ENCODE peak calls at places on chromosomes 13 and 19, in ten cellular contexts. V is right lobe of liver, D is A549, S is GM12892, C is heart left ventricle, P is Peyer's patch, O is stomach, K is vagina, H is tibial nerve, Z is lower leg skin. W is an unnamed sample.

GRCh38 chr13:44302948-44303575 is 70.6 kb upstream of the SERP2 start:
- DNase-seq in V (no peak), D (no peak), S (no peak), C (no peak), P (no peak), O (no peak), K (peak), H (no peak), Z (no peak), W (no peak)

GRCh38 chr19:5340637-5341447 is at the start of gene PTPRS:
- DNase-seq in V (peak), D (peak), S (peak), C (peak), P (peak), O (peak), K (no peak), H (peak), Z (peak), W (peak)

GRCh38 chr13:24654741-24655140 is 25.5 kb upstream of the ATP12A start:
- DNase-seq in V (no peak), D (no peak), S (no peak), C (no peak), P (no peak), O (no peak), K (no peak), H (no peak), Z (peak), W (no peak)

GRCh38 chr19:50649433-50650391 is at the start of gene C19orf81:
- DNase-seq in V (no peak), D (peak), S (no peak), C (no peak), P (no peak), O (no peak), K (no peak), H (no peak), Z (no peak), W (no peak)

GRCh38 chr13:60267498-60268202 is 103.9 kb upstream of the DIAPH3 start:
- DNase-seq in V (no peak), D (peak), S (no peak), C (no peak), P (peak), O (no peak), K (no peak), H (no peak), Z (no peak), W (no peak)

GRCh38 chr13:40445557-40445990 is 220.9 kb downstream of the FOXO1 start:
- DNase-seq in V (peak), D (no peak), S (peak), C (peak), P (peak), O (peak), K (no peak), H (peak), Z (no peak), W (peak)

GRCh38 chr13:107765724-107766436 is 449.5 kb downstream of the LIG4 start:
- DNase-seq in V (no peak), D (no peak), S (no peak), C (no peak), P (no peak), O (no peak), K (no peak), H (no peak), Z (no peak), W (no peak)

GRCh38 chr19:16062789-16063188 is 13.5 kb upstream of the TPM4 start:
- DNase-seq in V (no peak), D (no peak), S (no peak), C (peak), P (peak), O (peak), K (no peak), H (no peak), Z (peak), W (peak)

GRCh38 chr13:27147530-27148170 is 24.0 kb downstream of the USP12 start:
- DNase-seq in V (no peak), D (no peak), S (peak), C (no peak), P (no peak), O (no peak), K (no peak), H (no peak), Z (no peak), W (no peak)

GRCh38 chr19:42042455-42043170 is 27.4 kb downstream of the GRIK5 start:
- DNase-seq in V (no peak), D (no peak), S (no peak), C (no peak), P (no peak), O (no peak), K (no peak), H (no peak), Z (no peak), W (no peak)

GRCh38 chr13:73273737-73274136 is 214.9 kb downstream of the KLF5 start:
- DNase-seq in V (no peak), D (peak), S (no peak), C (no peak), P (no peak), O (no peak), K (no peak), H (no peak), Z (no peak), W (no peak)

GRCh38 chr19:34067861-34068271 is 104.4 kb upstream of the LSM14A start:
- DNase-seq in V (no peak), D (peak), S (no peak), C (no peak), P (no peak), O (no peak), K (no peak), H (no peak), Z (no peak), W (no peak)

GRCh38 chr13:62084728-62085127 is 669.1 kb upstream of the PCDH20 start:
- DNase-seq in V (no peak), D (no peak), S (no peak), C (no peak), P (no peak), O (no peak), K (no peak), H (no peak), Z (no peak), W (no peak)

GRCh38 chr19:12800873-12801465 is 631 bp downstream of the PRDX2 start:
- DNase-seq in V (peak), D (no peak), S (no peak), C (no peak), P (peak), O (no peak), K (no peak), H (no peak), Z (peak), W (peak)

GRCh38 chr13:94419304-94419943 is 60.1 kb downstream of the DCT start:
- DNase-seq in V (no peak), D (no peak), S (no peak), C (no peak), P (no peak), O (no peak), K (no peak), H (no peak), Z (no peak), W (no peak)

GRCh38 chr13:53788286-53788685 is 759.7 kb downstream of the OLFM4 start:
- DNase-seq in V (no peak), D (no peak), S (no peak), C (no peak), P (no peak), O (no peak), K (no peak), H (no peak), Z (no peak), W (no peak)

GRCh38 chr13:94195715-94196114 is 283.8 kb downstream of the DCT start:
- DNase-seq in V (no peak), D (no peak), S (no peak), C (no peak), P (no peak), O (no peak), K (no peak), H (no peak), Z (no peak), W (no peak)

GRCh38 chr13:21006141-21007005 is 55.0 kb downstream of the LATS2 start:
- DNase-seq in V (no peak), D (no peak), S (no peak), C (no peak), P (peak), O (no peak), K (no peak), H (no peak), Z (peak), W (no peak)

GRCh38 chr19:5128251-5128931 is 159.5 kb downstream of the KDM4B start:
- DNase-seq in V (peak), D (no peak), S (no peak), C (peak), P (no peak), O (peak), K (no peak), H (peak), Z (no peak), W (no peak)

GRCh38 chr19:45352914-45353796 is 12.6 kb downstream of the KLC3 start:
- DNase-seq in V (no peak), D (peak), S (peak), C (no peak), P (no peak), O (no peak), K (no peak), H (no peak), Z (no peak), W (no peak)

GRCh38 chr19:58510084-58510862 is 1.5 kb downstream of the SLC27A5 start:
- DNase-seq in V (peak), D (no peak), S (no peak), C (no peak), P (no peak), O (no peak), K (no peak), H (no peak), Z (no peak), W (no peak)
- TF ChIP-seq POLR2A in V (no peak), D (no peak), S (no peak), C (no peak), P (no peak), O (no peak), K (no peak), H (no peak), Z (no peak), W (no peak)

DNA sequence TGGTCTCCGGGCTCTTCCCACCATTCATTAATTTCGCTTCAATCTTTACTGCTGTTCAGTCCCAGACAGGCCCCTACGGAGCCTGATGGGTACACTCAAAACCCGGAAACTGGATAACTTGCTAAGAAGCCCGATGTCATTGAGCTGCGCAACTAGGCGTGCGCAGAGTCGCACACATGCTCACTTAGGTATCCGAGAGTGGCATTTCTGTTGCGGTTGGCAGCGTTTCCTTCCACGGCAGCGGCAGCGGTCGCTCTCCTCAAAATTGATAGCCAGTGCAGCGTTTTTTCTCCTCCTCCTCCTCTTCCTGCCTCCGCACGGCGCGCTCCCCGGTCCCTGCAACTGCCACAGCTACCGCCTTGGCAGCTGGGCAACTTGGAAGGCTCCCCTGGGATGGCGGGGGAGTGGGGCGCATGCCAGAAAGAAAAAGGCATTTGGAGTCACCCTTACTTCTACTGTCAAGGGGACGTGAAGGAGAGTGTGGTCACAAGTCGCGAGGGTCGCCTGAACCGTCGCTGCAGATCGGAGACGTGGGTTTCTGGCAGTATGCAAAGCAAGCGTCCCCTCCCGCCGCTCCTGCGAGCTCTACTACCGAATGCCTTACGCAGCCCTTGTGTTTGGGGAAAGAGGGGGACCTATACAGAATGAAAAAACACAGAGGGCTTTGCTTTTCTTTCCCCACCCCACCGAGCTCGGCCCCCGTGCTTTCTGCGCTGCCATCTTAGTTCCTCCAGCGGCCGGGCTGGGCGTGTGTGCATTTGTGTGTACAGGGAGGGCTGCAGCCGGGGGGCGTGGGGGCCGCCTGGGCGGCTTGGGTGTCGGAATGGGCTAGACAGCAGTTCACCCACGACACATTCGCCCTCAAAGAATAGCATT is 2.5 kb upstream of the MYCBP2 start:
- DNase-seq in V (peak), D (peak), S (peak), C (peak), P (peak), O (peak), K (no peak), H (peak), Z (peak), W (peak)
- TF ChIP-seq POLR2A in V (peak), D (peak), S (peak), C (no peak), P (peak), O (no peak), K (no peak), H (peak), Z (no peak), W (peak)

DNA sequence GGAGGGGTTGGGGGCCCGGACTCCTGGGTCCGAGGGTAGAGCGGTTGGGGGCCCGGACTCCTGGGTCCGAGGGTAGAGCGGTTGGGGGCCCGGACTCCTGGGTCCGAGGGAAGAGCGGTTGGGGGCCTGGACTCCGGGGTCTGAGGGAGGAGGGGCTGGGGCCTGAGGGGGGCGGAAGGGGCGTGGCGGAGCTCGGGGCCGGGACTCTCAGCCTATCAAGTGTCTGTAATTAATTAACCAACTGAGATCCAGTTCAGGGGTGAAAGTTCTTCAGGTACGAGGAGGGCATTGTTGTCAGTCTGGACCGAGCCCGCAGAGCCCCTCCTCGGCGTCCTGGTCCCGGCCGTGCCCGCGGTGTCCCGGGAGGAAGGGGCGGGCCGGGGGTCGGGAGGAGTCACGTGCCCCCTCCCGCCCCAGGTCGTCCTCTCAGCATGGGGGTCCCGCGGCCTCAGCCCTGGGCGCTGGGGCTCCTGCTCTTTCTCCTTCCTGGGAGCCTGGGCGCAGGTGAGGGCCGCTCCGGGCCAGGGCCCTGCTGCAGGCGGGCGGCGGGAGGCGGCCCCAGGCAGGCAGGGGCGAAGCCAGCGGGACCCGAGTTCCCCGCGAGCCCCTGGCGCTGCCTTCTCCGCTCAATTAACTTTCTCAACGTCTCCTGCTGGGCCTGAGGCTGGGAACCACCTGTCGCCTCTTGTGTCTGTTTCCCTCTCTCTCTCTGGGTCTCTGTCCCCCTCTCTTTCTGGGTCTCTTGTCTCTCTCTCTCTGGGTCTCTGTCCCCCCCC is 697 bp downstream of the FCGRT start:
- DNase-seq in V (peak), D (no peak), S (no peak), C (peak), P (peak), O (peak), K (no peak), H (peak), Z (peak), W (peak)
- TF ChIP-seq POLR2A in V (peak), D (no peak), S (no peak), C (no peak), P (peak), O (no peak), K (no peak), H (no peak), Z (no peak), W (no peak)

GRCh38 chr19:10420444-10421239 is at the start of gene PDE4A:
- DNase-seq in V (no peak), D (peak), S (no peak), C (peak), P (no peak), O (no peak), K (no peak), H (no peak), Z (peak), W (peak)

GRCh38 chr19:10417598-10418280 is 2.6 kb upstream of the PDE4A start:
- DNase-seq in V (no peak), D (no peak), S (no peak), C (no peak), P (no peak), O (no peak), K (no peak), H (no peak), Z (no peak), W (no peak)

GRCh38 chr19:10419646-10420443 is 493 bp upstream of the PDE4A start:
- DNase-seq in V (no peak), D (peak), S (no peak), C (no peak), P (no peak), O (no peak), K (no peak), H (no peak), Z (peak), W (no peak)

GRCh38 chr19:10418281-10419199 is 1.8 kb upstream of the PDE4A start:
- DNase-seq in V (no peak), D (peak), S (no peak), C (no peak), P (no peak), O (no peak), K (no peak), H (no peak), Z (peak), W (no peak)

GRCh38 chr19:10419200-10419645 is 1.1 kb upstream of the PDE4A start:
- DNase-seq in V (no peak), D (peak), S (no peak), C (no peak), P (no peak), O (no peak), K (no peak), H (no peak), Z (peak), W (no peak)
- TF ChIP-seq POLR2A in V (no peak), D (no peak), S (no peak), C (no peak), P (no peak), O (no peak), K (no peak), H (no peak), Z (no peak), W (no peak)

GRCh38 chr13:28447989-28448388 is 46.9 kb downstream of the FLT1 start:
- DNase-seq in V (no peak), D (no peak), S (no peak), C (no peak), P (no peak), O (no peak), K (no peak), H (no peak), Z (no peak), W (no peak)

GRCh38 chr13:28452755-28453154 is 42.2 kb downstream of the FLT1 start:
- DNase-seq in V (no peak), D (no peak), S (no peak), C (no peak), P (no peak), O (no peak), K (no peak), H (no peak), Z (no peak), W (no peak)

GRCh38 chr13:28449826-28450773 is 44.8 kb downstream of the FLT1 start:
- DNase-seq in V (no peak), D (no peak), S (no peak), C (no peak), P (no peak), O (no peak), K (no peak), H (no peak), Z (no peak), W (no peak)

GRCh38 chr13:28448959-28449358 is 46.0 kb downstream of the FLT1 start:
- DNase-seq in V (no peak), D (no peak), S (no peak), C (no peak), P (no peak), O (no peak), K (no peak), H (no peak), Z (no peak), W (no peak)

GRCh38 chr13:28451482-28452217 is 43.3 kb downstream of the FLT1 start:
- DNase-seq in V (no peak), D (no peak), S (no peak), C (no peak), P (no peak), O (no peak), K (no peak), H (no peak), Z (no peak), W (no peak)
- TF ChIP-seq POLR2A in V (no peak), D (no peak), S (no peak), C (no peak), P (no peak), O (no peak), K (no peak), H (no peak), Z (no peak), W (no peak)

DNA sequence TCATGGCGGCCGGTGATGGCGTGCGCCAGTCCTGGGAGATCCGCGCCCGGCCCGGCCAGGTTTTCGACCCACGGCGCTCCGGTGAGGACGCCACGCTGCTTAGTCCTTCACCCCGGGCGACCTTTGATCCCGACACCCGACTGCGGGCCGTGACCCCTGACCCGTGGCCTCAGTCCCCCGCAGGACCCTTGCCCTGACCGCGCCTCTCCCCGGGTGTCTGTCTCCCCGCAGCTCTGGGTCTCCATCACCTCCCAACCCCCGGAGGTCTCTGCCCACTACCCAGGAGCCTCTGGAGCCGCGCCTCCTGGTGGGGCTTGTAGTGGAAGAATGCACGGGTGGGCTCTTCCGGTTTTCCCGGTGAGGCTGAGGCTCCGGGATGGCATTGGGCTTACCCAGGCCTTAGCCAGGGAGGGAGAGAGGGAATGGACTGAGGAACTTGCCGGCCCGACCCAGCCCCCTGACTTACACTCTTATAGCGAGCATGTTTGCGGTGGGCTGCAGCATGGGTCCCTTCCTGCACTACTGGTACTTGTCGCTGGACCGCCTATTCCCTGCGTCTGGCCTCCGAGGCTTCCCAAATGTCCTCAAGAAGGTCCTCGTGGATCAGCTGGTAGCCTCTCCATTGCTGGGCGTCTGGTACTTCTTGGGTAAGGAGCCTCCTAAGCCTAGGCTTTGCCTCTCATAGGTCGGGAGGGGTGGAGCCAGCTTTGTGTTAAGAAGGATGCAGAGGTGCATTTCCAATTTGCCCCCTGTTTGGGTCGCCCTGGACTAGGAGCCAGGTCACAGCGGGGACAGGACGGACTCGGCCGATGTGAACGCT is 580 bp downstream of the MPV17L2 start:
- DNase-seq in V (no peak), D (no peak), S (no peak), C (no peak), P (no peak), O (no peak), K (no peak), H (no peak), Z (no peak), W (peak)
- TF ChIP-seq POLR2A in V (no peak), D (no peak), S (no peak), C (no peak), P (no peak), O (no peak), K (no peak), H (no peak), Z (no peak), W (no peak)

GRCh38 chr19:1955171-1956142 is 14.5 kb downstream of the CSNK1G2 start:
- DNase-seq in V (no peak), D (no peak), S (no peak), C (no peak), P (no peak), O (no peak), K (no peak), H (no peak), Z (no peak), W (no peak)
- TF ChIP-seq POLR2A in V (no peak), D (no peak), S (no peak), C (no peak), P (no peak), O (no peak), K (no peak), H (no peak), Z (no peak), W (no peak)

W was measured in spleen.